ENCODE peak calls at places on chromosomes 7 and 10, in eight cellular contexts. T is T-helper 17 cell, J is islet precursor cell, S is OCI-LY7, V is iPS-NIHi11, I is GM04503, G is NCI-H774, B is right lobe of liver. M is an unnamed sample.

GRCh38 chr10:48291190-48291589 is 15.3 kb upstream of the MAPK8 start:
- DNase-seq in T (no peak), J (no peak), S (no peak), V (no peak), I (no peak), G (no peak), B (no peak), M (no peak)

GRCh38 chr10:21497177-21497807 is 28.2 kb downstream of the SKIDA1 start:
- DNase-seq in T (no peak), J (peak), S (peak), V (peak), I (no peak), G (peak), B (peak), M (no peak)

GRCh38 chr10:11874568-11875182 is 51.5 kb downstream of the PROSER2 start:
- DNase-seq in T (no peak), J (peak), S (no peak), V (peak), I (no peak), G (no peak), B (peak), M (no peak)

GRCh38 chr7:158161194-158161593 is 426.4 kb downstream of the PTPRN2 start:
- DNase-seq in T (no peak), J (no peak), S (no peak), V (no peak), I (no peak), G (no peak), B (no peak), M (no peak)

GRCh38 chr10:70441877-70442205 is 360 bp upstream of the NODAL start:
- DNase-seq in T (no peak), J (peak), S (no peak), V (peak), I (no peak), G (no peak), B (no peak), M (no peak)

GRCh38 chr7:117091721-117092120 is 138.4 kb downstream of the ST7 start:
- DNase-seq in T (no peak), J (no peak), S (no peak), V (no peak), I (no peak), G (no peak), B (no peak), M (no peak)

GRCh38 chr10:103181244-103181643 is 11.8 kb downstream of the NT5C2 start:
- DNase-seq in T (no peak), J (no peak), S (peak), V (no peak), I (no peak), G (no peak), B (no peak), M (no peak)

GRCh38 chr7:47836513-47837202 is 111.6 kb downstream of the PKD1L1 start:
- DNase-seq in T (no peak), J (no peak), S (no peak), V (no peak), I (no peak), G (no peak), B (no peak), M (no peak)

GRCh38 chr10:93435061-93435491 is 47.1 kb downstream of the MYOF start:
- DNase-seq in T (no peak), J (no peak), S (no peak), V (no peak), I (no peak), G (no peak), B (no peak), M (no peak)